ENCODE peak calls at places on chromosomes 4 and X, in seven cellular contexts. X, D, W, F, B, I and R are unnamed samples.

GRCh38 chr4:20532096-20532495 is 168.2 kb upstream of the PACRGL start:
- DNase-seq in W (no peak), I (no peak), B (no peak), D (no peak), F (no peak), X (no peak), R (no peak)

GRCh38 chrX:27598312-27598711 is 8.2 kb downstream of the DCAF8L2 start:
- DNase-seq in W (no peak), F (no peak), X (peak), B (no peak), I (peak), D (peak), R (no peak)

GRCh38 chr4:16270654-16271328 is 44.5 kb upstream of the TAPT1 start:
- DNase-seq in W (no peak), F (no peak), B (no peak), X (no peak), D (no peak), I (no peak), R (no peak)

GRCh38 chr4:170589597-170590191 is 499.9 kb upstream of the AADAT start:
- DNase-seq in F (peak), B (no peak), X (peak), D (no peak), I (peak), W (no peak), R (no peak)

GRCh38 chr4:128835498-128836222 is 26.2 kb downstream of the JADE1 start:
- DNase-seq in F (peak), D (no peak), X (peak), W (peak), B (peak), I (no peak), R (peak)

GRCh38 chr4:140876597-140877364 is 120.6 kb upstream of the TBC1D9 start:
- DNase-seq in X (peak), D (no peak), W (no peak), I (no peak), F (peak), B (no peak), R (no peak)

GRCh38 chr4:139607302-139608060 is 51.5 kb upstream of the SETD7 start:
- DNase-seq in X (peak), F (peak), I (no peak), W (no peak), D (no peak), B (no peak), R (no peak)

GRCh38 chr4:76208005-76208765 is 5.4 kb downstream of the SCARB2 start:
- DNase-seq in D (peak), I (peak), X (peak), W (peak), B (peak), F (peak), R (peak)

GRCh38 chr4:151218343-151218742 is 58.6 kb upstream of the PRSS48 start:
- DNase-seq in I (no peak), X (peak), F (peak), B (no peak), D (no peak), W (no peak), R (no peak)

GRCh38 chr4:66562276-66562806 is 892.1 kb upstream of the EPHA5 start:
- DNase-seq in D (no peak), X (peak), F (no peak), B (no peak), W (no peak), I (peak), R (no peak)

GRCh38 chrX:150570512-150570911 is 2.1 kb downstream of the MTM1 start:
- DNase-seq in W (no peak), X (no peak), D (no peak), B (no peak), I (peak), F (no peak), R (no peak)
- H3K4me3 ChIP-seq in W (no peak), X (no peak), D (peak), B (no peak), I (no peak), F (no peak), R (no peak)

DNA sequence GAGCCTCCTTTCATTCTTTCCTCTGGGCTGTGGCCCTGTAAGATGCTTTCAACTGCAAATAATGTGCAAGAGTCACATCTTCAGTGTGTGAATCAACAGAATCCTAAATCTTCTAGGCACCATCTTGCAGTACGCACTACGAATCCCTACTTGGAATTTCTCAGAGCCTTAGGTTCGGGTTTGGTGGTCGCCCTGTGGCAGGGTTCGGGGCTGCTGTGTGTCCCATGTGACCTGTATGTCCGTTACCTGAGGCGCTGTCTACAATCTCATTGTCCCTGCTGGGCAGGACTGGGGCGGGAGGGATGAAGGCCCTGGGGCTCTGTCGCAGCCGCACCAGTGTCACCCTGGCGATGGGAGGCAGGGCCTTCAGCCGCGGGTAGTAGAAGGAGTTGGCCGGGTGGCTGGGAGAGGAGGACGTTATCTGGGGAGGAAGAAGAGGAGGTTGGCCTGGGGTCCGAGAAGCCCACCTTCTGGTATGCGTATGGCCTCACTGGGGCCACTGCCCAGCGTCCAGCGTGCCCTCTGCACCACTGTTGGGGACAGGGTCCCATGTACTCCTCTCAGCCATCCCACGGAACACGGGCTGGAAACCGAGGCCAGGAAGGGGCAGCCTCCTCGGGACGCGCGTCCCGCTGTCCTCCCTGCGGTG is 2.1 kb downstream of the SPON2 start:
- DNase-seq in D (no peak), B (peak), X (no peak), W (no peak), F (no peak), I (no peak), R (no peak)
- H3K4me3 ChIP-seq in D (peak), B (no peak), X (no peak), W (no peak), F (peak), I (no peak), R (no peak)

GRCh38 chr4:72569719-72570235 is 756 bp upstream of the ADAMTS3 start:
- DNase-seq in F (no peak), W (no peak), X (no peak), B (no peak), D (no peak), I (no peak), R (peak)
- H3K4me3 ChIP-seq in F (peak), W (peak), X (peak), B (peak), D (peak), I (no peak), R (peak)

GRCh38 chr4:6198278-6198677 is 2.1 kb downstream of the JAKMIP1 start:
- DNase-seq in F (no peak), B (no peak), X (no peak), W (peak), I (no peak), D (no peak), R (no peak)

GRCh38 chr4:6199344-6199921 is 916 bp downstream of the JAKMIP1 start:
- DNase-seq in X (no peak), D (no peak), W (peak), I (peak), F (no peak), B (no peak), R (no peak)

GRCh38 chr4:6197433-6198174 is 2.7 kb downstream of the JAKMIP1 start:
- DNase-seq in F (no peak), X (no peak), I (no peak), B (no peak), D (no peak), W (peak), R (no peak)

GRCh38 chr4:6200011-6200921 is at the start of gene JAKMIP1:
- DNase-seq in X (peak), I (peak), B (peak), W (peak), F (peak), D (peak), R (peak)

GRCh38 chr4:6198768-6199343 is 1.5 kb downstream of the JAKMIP1 start:
- DNase-seq in D (no peak), B (no peak), F (no peak), X (peak), W (peak), I (peak), R (no peak)
- H3K4me3 ChIP-seq in D (no peak), B (peak), F (no peak), X (no peak), W (peak), I (no peak), R (no peak)